ENCODE peak calls at places on chromosomes 4 and X, in nine cellular contexts. I is activated CD8-positive, alpha-beta memory T cell treated with anti-CD3 and anti-CD28 coated beads for 4 hours; R is SJSA1; X is stimulated activated CD8-positive, alpha-beta memory T cell treated with anti-CD3 and anti-CD28 coated beads, Interleukin-15, amount 100 ng/mL, for 24 hours; B is colonic mucosa; J is cardiac muscle cell; N is left ventricle myocardium inferior; T is occipital lobe; M is stimulated activated CD4-positive, alpha-beta T cell treated with anti-CD3 and anti-CD28 coated beads, Interleukin-4, amount 100 ng/mL, for 48 hours. S is an unnamed sample.
A peak's percentile ranks its signal among the peaks of the same experiment; 100 is the strongest.

GRCh38 chr4:8860892-8861575 is 10.6 kb downstream of the HMX1 start:
- DNase-seq in T (no peak), B (no peak), X (no peak), R (no peak), J (no peak), I (no peak), M (no peak), N (no peak), S (no peak)

GRCh38 chr4:20384456-20384855 is 132.8 kb downstream of the SLIT2 start:
- DNase-seq in B (no peak), M (no peak), X (no peak), I (no peak), R (no peak), N (no peak), J (no peak), T (no peak), S (no peak)

GRCh38 chrX:110394653-110395052 is 36.0 kb downstream of the RTL9 start:
- DNase-seq in M (no peak), R (no peak), I (no peak), N (no peak), B (no peak), J (peak; percentile 47), T (no peak), X (no peak), S (no peak)

GRCh38 chr4:133719098-133719497 is 482.5 kb downstream of the PABPC4L start:
- DNase-seq in J (no peak), M (no peak), T (no peak), R (no peak), B (no peak), I (no peak), N (no peak), X (no peak), S (no peak)

GRCh38 chr4:77618383-77619241 is 13.0 kb downstream of the CXCL13 start:
- DNase-seq in J (peak; percentile 85), B (peak; percentile 83), T (peak; percentile 29), I (peak; percentile 24), M (peak; percentile 46), N (peak; percentile 16), X (peak; percentile 13), R (peak; percentile 64), S (peak; percentile 84)

GRCh38 chrX:109125304-109125703 is 356.6 kb downstream of the GUCY2F start:
- DNase-seq in J (no peak), R (no peak), I (no peak), T (no peak), X (no peak), M (no peak), B (no peak), N (no peak), S (no peak)

GRCh38 chr4:6172927-6173200 is 27.5 kb downstream of the JAKMIP1 start:
- DNase-seq in B (no peak), N (no peak), T (no peak), J (no peak), R (no peak), I (no peak), X (no peak), M (no peak), S (no peak)

GRCh38 chr4:77994194-77994721 is 62.9 kb upstream of the FRAS1 start:
- DNase-seq in B (peak; percentile 18), M (no peak), J (peak; percentile 85), I (no peak), N (no peak), X (no peak), T (no peak), R (no peak), S (peak; percentile 21)

GRCh38 chr4:101031971-101032370 is 315.4 kb downstream of the PPP3CA start:
- DNase-seq in B (no peak), M (no peak), N (no peak), T (no peak), R (no peak), J (no peak), X (no peak), I (no peak), S (no peak)

GRCh38 chr4:80012291-80012690 is 60.7 kb downstream of the ANTXR2 start:
- DNase-seq in M (no peak), X (no peak), B (no peak), I (no peak), N (no peak), J (no peak), R (no peak), T (no peak), S (no peak)

GRCh38 chr4:53459548-53459947 is 82.1 kb downstream of the FIP1L1 start:
- DNase-seq in R (no peak), I (no peak), B (no peak), N (no peak), J (peak; percentile 59), T (no peak), M (no peak), X (no peak), S (peak; percentile 13)

GRCh38 chrX:17590892-17591740 is 146.2 kb upstream of the SCML1 start:
- DNase-seq in M (peak; percentile 5), R (peak; percentile 56), T (peak; percentile 2), N (peak; percentile 24), X (no peak), J (peak; percentile 85), B (peak; percentile 64), I (no peak), S (peak; percentile 60)

GRCh38 chr4:73458184-73459047 is 22.4 kb downstream of the AFP start:
- DNase-seq in N (no peak), R (no peak), J (no peak), B (no peak), M (no peak), X (no peak), T (no peak), I (no peak), S (no peak)

GRCh38 chrX:39840141-39841126 is 257.3 kb downstream of the BCOR start:
- DNase-seq in I (no peak), J (no peak), X (no peak), B (no peak), N (no peak), T (no peak), R (no peak), M (no peak), S (no peak)

GRCh38 chr4:1246901-1247810 is 1.8 kb downstream of the CTBP1 start:
- DNase-seq in X (no peak), I (no peak), R (no peak), M (no peak), B (no peak), J (no peak), T (no peak), N (peak; percentile 19), S (no peak)

GRCh38 chr4:8409271-8410065 is 31.1 kb downstream of the ACOX3 start:
- DNase-seq in B (peak; percentile 62), I (peak; percentile 43), M (no peak), N (peak; percentile 74), X (peak; percentile 10), R (peak; percentile 74), T (peak; percentile 7), J (peak; percentile 21), S (peak; percentile 31)